ENCODE peak calls at places on chromosome 16, in eight cellular contexts. V, W, F, R, I, C, J and D are unnamed samples.

GRCh38 chr16:67268136-67268579 is 11.2 kb upstream of the PLEKHG4 start:
- DNase-seq in V (no peak), W (peak), F (no peak), R (no peak), I (no peak), C (peak), J (peak), D (peak)

GRCh38 chr16:69397821-69398521 is 12.2 kb upstream of the TERF2 start:
- DNase-seq in V (peak), W (peak), F (no peak), R (no peak), I (no peak), C (no peak), J (peak), D (no peak)

GRCh38 chr16:4888428-4889135 is 41.3 kb downstream of the UBN1 start:
- DNase-seq in V (no peak), W (no peak), F (no peak), R (no peak), I (no peak), C (no peak), J (no peak), D (no peak)

GRCh38 chr16:86797700-86798099 is 219.4 kb downstream of the FOXL1 start:
- DNase-seq in V (no peak), W (no peak), F (no peak), R (no peak), I (no peak), C (no peak), J (no peak), D (no peak)

GRCh38 chr16:46897471-46897870 is 13.3 kb downstream of the GPT2 start:
- DNase-seq in V (no peak), W (no peak), F (no peak), R (no peak), I (no peak), C (no peak), J (no peak), D (no peak)

GRCh38 chr16:65655802-65656201 is 533.9 kb upstream of the CDH11 start:
- DNase-seq in V (no peak), W (peak), F (no peak), R (no peak), I (no peak), C (no peak), J (no peak), D (no peak)

GRCh38 chr16:31487720-31488629 is 5.1 kb downstream of the SLC5A2 start:
- DNase-seq in V (peak), W (peak), F (peak), R (no peak), I (peak), C (no peak), J (peak), D (no peak)

GRCh38 chr16:15494231-15494630 is 59.8 kb downstream of the BMERB1 start:
- DNase-seq in V (no peak), W (peak), F (no peak), R (no peak), I (no peak), C (no peak), J (peak), D (no peak)

GRCh38 chr16:88943131-88943664 is 33.8 kb downstream of the CBFA2T3 start:
- DNase-seq in V (no peak), W (no peak), F (no peak), R (no peak), I (no peak), C (no peak), J (no peak), D (no peak)

GRCh38 chr16:81493755-81494433 is 49.3 kb downstream of the CMIP start:
- DNase-seq in V (peak), W (peak), F (no peak), R (peak), I (peak), C (peak), J (peak), D (no peak)

GRCh38 chr16:77223184-77223583 is 24.0 kb downstream of the SYCE1L start:
- DNase-seq in V (peak), W (no peak), F (no peak), R (no peak), I (no peak), C (no peak), J (peak), D (no peak)

GRCh38 chr16:20799599-20799998 is 6.7 kb downstream of the ERI2 start:
- DNase-seq in V (no peak), W (peak), F (no peak), R (no peak), I (no peak), C (no peak), J (peak), D (no peak)

GRCh38 chr16:46882304-46882939 is 1.7 kb upstream of the GPT2 start:
- DNase-seq in V (no peak), W (no peak), F (no peak), R (no peak), I (no peak), C (no peak), J (no peak), D (no peak)

GRCh38 chr16:74608944-74609343 is 2.0 kb upstream of the GLG1 start:
- DNase-seq in V (no peak), W (no peak), F (no peak), R (no peak), I (peak), C (no peak), J (no peak), D (no peak)

GRCh38 chr16:85678016-85678415 is 10.7 kb downstream of the GINS2 start:
- DNase-seq in V (no peak), W (no peak), F (no peak), R (no peak), I (no peak), C (no peak), J (no peak), D (no peak)

GRCh38 chr16:73025111-73025505 is 22.8 kb downstream of the ZFHX3 start:
- DNase-seq in V (no peak), W (no peak), F (no peak), R (no peak), I (no peak), C (no peak), J (peak), D (no peak)

GRCh38 chr16:88768041-88768876 is 16.8 kb downstream of the PIEZO1 start:
- DNase-seq in V (peak), W (peak), F (no peak), R (no peak), I (no peak), C (no peak), J (peak), D (no peak)